ENCODE peak calls at places on chromosome 15, in nine cellular contexts. Z is OCI-LY7, T is BJ, V is kidney epithelial cell, K is Calu3, U is small intestine, C is PC-9, D is NCI-H345, L is NCI-H1417. I is an unnamed sample.

GRCh38 chr15:51755790-51756189 is 4.4 kb downstream of the TMOD2 start:
- DNase-seq in Z (no peak), T (no peak), V (no peak), K (no peak), U (no peak), C (no peak), D (no peak), L (no peak), I (no peak)

GRCh38 chr15:61828860-61829513 is 231.3 kb downstream of the VPS13C start:
- DNase-seq in Z (no peak), T (no peak), V (no peak), K (no peak), U (no peak), C (no peak), D (no peak), L (no peak), I (no peak)

GRCh38 chr15:56869573-56869972 is 48.9 kb upstream of the TCF12 start:
- DNase-seq in Z (peak), T (no peak), V (no peak), K (peak), U (peak), C (no peak), D (peak), L (peak), I (no peak)

GRCh38 chr15:36784098-36784670 is 204.8 kb downstream of the CDIN1 start:
- DNase-seq in Z (no peak), T (no peak), V (no peak), K (no peak), U (no peak), C (no peak), D (no peak), L (no peak), I (no peak)

GRCh38 chr15:43403616-43404015 is 32.7 kb downstream of the TUBGCP4 start:
- DNase-seq in Z (no peak), T (no peak), V (no peak), K (no peak), U (no peak), C (no peak), D (no peak), L (no peak), I (no peak)

GRCh38 chr15:25090073-25090733 is 135.4 kb downstream of the SNRPN start:
- DNase-seq in Z (no peak), T (no peak), V (no peak), K (no peak), U (no peak), C (no peak), D (no peak), L (no peak), I (no peak)

GRCh38 chr15:56207092-56207491 is 36.6 kb downstream of the RFX7 start:
- DNase-seq in Z (peak), T (no peak), V (no peak), K (no peak), U (no peak), C (no peak), D (no peak), L (no peak), I (no peak)

GRCh38 chr15:84859143-84859542 is 25.3 kb upstream of the SLC28A1 start:
- DNase-seq in Z (no peak), T (no peak), V (no peak), K (peak), U (peak), C (peak), D (no peak), L (no peak), I (no peak)

GRCh38 chr15:25886498-25887140 is 23.5 kb upstream of the ATP10A start:
- DNase-seq in Z (no peak), T (no peak), V (no peak), K (no peak), U (no peak), C (no peak), D (no peak), L (no peak), I (no peak)

GRCh38 chr15:31275331-31276262 is 51.0 kb upstream of the KLF13 start:
- DNase-seq in Z (no peak), T (no peak), V (no peak), K (no peak), U (no peak), C (no peak), D (no peak), L (no peak), I (no peak)

GRCh38 chr15:57031605-57032004 is 113.2 kb downstream of the TCF12 start:
- DNase-seq in Z (peak), T (no peak), V (peak), K (no peak), U (no peak), C (no peak), D (no peak), L (no peak), I (no peak)

GRCh38 chr15:73923488-73924164 is 2.6 kb upstream of the LOXL1 start:
- DNase-seq in Z (no peak), T (no peak), V (no peak), K (no peak), U (no peak), C (no peak), D (no peak), L (no peak), I (no peak)

GRCh38 chr15:50627351-50628055 is 59.1 kb downstream of the TRPM7 start:
- DNase-seq in Z (no peak), T (peak), V (no peak), K (no peak), U (no peak), C (no peak), D (no peak), L (no peak), I (no peak)

GRCh38 chr15:51864408-51865056 is 35.1 kb downstream of the TMOD3 start:
- DNase-seq in Z (no peak), T (no peak), V (peak), K (no peak), U (no peak), C (no peak), D (no peak), L (no peak), I (no peak)

GRCh38 chr15:94844533-94845390 is 613.4 kb downstream of the MCTP2 start:
- DNase-seq in Z (no peak), T (no peak), V (peak), K (peak), U (peak), C (no peak), D (peak), L (peak), I (no peak)

GRCh38 chr15:93042211-93042610 is 46.8 kb downstream of the RGMA start:
- DNase-seq in Z (no peak), T (no peak), V (no peak), K (no peak), U (no peak), C (no peak), D (no peak), L (no peak), I (no peak)

GRCh38 chr15:41881086-41881485 is 12.8 kb downstream of the SPTBN5 start:
- DNase-seq in Z (no peak), T (no peak), V (no peak), K (no peak), U (no peak), C (no peak), D (no peak), L (no peak), I (no peak)

GRCh38 chr15:59691194-59691805 is 2.2 kb upstream of the BNIP2 start:
- DNase-seq in Z (peak), T (no peak), V (no peak), K (peak), U (peak), C (peak), D (peak), L (peak), I (peak)

GRCh38 chr15:100332721-100333120 is 9.1 kb downstream of the ADAMTS17 start:
- DNase-seq in Z (no peak), T (no peak), V (no peak), K (no peak), U (no peak), C (no peak), D (no peak), L (no peak), I (no peak)

GRCh38 chr15:57340673-57341259 is 35.5 kb upstream of the CGNL1 start:
- DNase-seq in Z (peak), T (no peak), V (no peak), K (peak), U (peak), C (peak), D (peak), L (peak), I (no peak)

GRCh38 chr15:76991048-76991447 is 3.9 kb upstream of the PSTPIP1 start:
- DNase-seq in Z (no peak), T (no peak), V (no peak), K (no peak), U (no peak), C (no peak), D (no peak), L (no peak), I (no peak)

GRCh38 chr15:50135123-50135541 is 16.1 kb upstream of the ATP8B4 start:
- DNase-seq in Z (no peak), T (no peak), V (no peak), K (no peak), U (no peak), C (no peak), D (no peak), L (no peak), I (no peak)

GRCh38 chr15:38274135-38274534 is 21.5 kb downstream of the SPRED1 start:
- DNase-seq in Z (peak), T (no peak), V (no peak), K (no peak), U (no peak), C (no peak), D (no peak), L (no peak), I (no peak)

GRCh38 chr15:40594429-40594836 is 384 bp downstream of the KNL1 start:
- DNase-seq in Z (peak), T (peak), V (no peak), K (peak), U (peak), C (peak), D (peak), L (peak), I (peak)

GRCh38 chr15:74202461-74203401 is at the start of gene STRA6:
- DNase-seq in Z (no peak), T (no peak), V (no peak), K (peak), U (no peak), C (peak), D (no peak), L (peak), I (no peak)

GRCh38 chr15:56820333-56820732 is 87.0 kb upstream of the ZNF280D start:
- DNase-seq in Z (no peak), T (no peak), V (no peak), K (no peak), U (no peak), C (no peak), D (no peak), L (no peak), I (no peak)